ENCODE peak calls at places on chromosomes 12 and 14, in seven cellular contexts. One of them, this sample, is unnamed.

GRCh38 chr12:130983328-130984017 is 29.8 kb downstream of the ADGRD1 start:
- DNase-seq in activated CD4-positive, alpha-beta T cell treated with anti-CD3 and anti-CD28 coated beads, Interleukin-2, amount 50 U/mL, for 1 hour: no peak
- DNase-seq in NCI-H187 treated with DMSO at 0.1 percent for 48 hours: no peak
- DNase-seq in Right ventricle myocardium superior: no peak
- DNase-seq in hypothalamus: no peak
- DNase-seq in stimulated activated CD8-positive, alpha-beta memory T cell treated with anti-CD3 and anti-CD28 coated beads, Interleukin-7, amount 100 ng/mL, for 4 hours: no peak
- DNase-seq in posterior vena cava: no peak
- DNase-seq in this sample: no peak

GRCh38 chr12:2113501-2113912 is 60.7 kb downstream of the CACNA1C start:
- DNase-seq in activated CD4-positive, alpha-beta T cell treated with anti-CD3 and anti-CD28 coated beads, Interleukin-2, amount 50 U/mL, for 1 hour: no peak
- DNase-seq in NCI-H187 treated with DMSO at 0.1 percent for 48 hours: no peak
- DNase-seq in Right ventricle myocardium superior: peak
- DNase-seq in hypothalamus: no peak
- DNase-seq in stimulated activated CD8-positive, alpha-beta memory T cell treated with anti-CD3 and anti-CD28 coated beads, Interleukin-7, amount 100 ng/mL, for 4 hours: no peak
- DNase-seq in posterior vena cava: peak
- DNase-seq in this sample: no peak

GRCh38 chr14:71482701-71483100 is 449.5 kb upstream of the RGS6 start:
- DNase-seq in activated CD4-positive, alpha-beta T cell treated with anti-CD3 and anti-CD28 coated beads, Interleukin-2, amount 50 U/mL, for 1 hour: no peak
- DNase-seq in NCI-H187 treated with DMSO at 0.1 percent for 48 hours: no peak
- DNase-seq in Right ventricle myocardium superior: no peak
- DNase-seq in hypothalamus: no peak
- DNase-seq in stimulated activated CD8-positive, alpha-beta memory T cell treated with anti-CD3 and anti-CD28 coated beads, Interleukin-7, amount 100 ng/mL, for 4 hours: no peak
- DNase-seq in posterior vena cava: no peak
- DNase-seq in this sample: no peak

GRCh38 chr12:128567730-128568129 is 256.0 kb downstream of the SLC15A4 start:
- DNase-seq in activated CD4-positive, alpha-beta T cell treated with anti-CD3 and anti-CD28 coated beads, Interleukin-2, amount 50 U/mL, for 1 hour: no peak
- DNase-seq in NCI-H187 treated with DMSO at 0.1 percent for 48 hours: no peak
- DNase-seq in Right ventricle myocardium superior: no peak
- DNase-seq in hypothalamus: no peak
- DNase-seq in stimulated activated CD8-positive, alpha-beta memory T cell treated with anti-CD3 and anti-CD28 coated beads, Interleukin-7, amount 100 ng/mL, for 4 hours: no peak
- DNase-seq in posterior vena cava: no peak
- DNase-seq in this sample: no peak

GRCh38 chr14:37623552-37623951 is 28.1 kb downstream of the TTC6 start:
- DNase-seq in activated CD4-positive, alpha-beta T cell treated with anti-CD3 and anti-CD28 coated beads, Interleukin-2, amount 50 U/mL, for 1 hour: no peak
- DNase-seq in NCI-H187 treated with DMSO at 0.1 percent for 48 hours: no peak
- DNase-seq in Right ventricle myocardium superior: no peak
- DNase-seq in hypothalamus: no peak
- DNase-seq in stimulated activated CD8-positive, alpha-beta memory T cell treated with anti-CD3 and anti-CD28 coated beads, Interleukin-7, amount 100 ng/mL, for 4 hours: no peak
- DNase-seq in posterior vena cava: no peak
- DNase-seq in this sample: peak

GRCh38 chr14:59067135-59067894 is 121.2 kb upstream of the DAAM1 start:
- DNase-seq in activated CD4-positive, alpha-beta T cell treated with anti-CD3 and anti-CD28 coated beads, Interleukin-2, amount 50 U/mL, for 1 hour: no peak
- DNase-seq in NCI-H187 treated with DMSO at 0.1 percent for 48 hours: no peak
- DNase-seq in Right ventricle myocardium superior: no peak
- DNase-seq in hypothalamus: no peak
- DNase-seq in stimulated activated CD8-positive, alpha-beta memory T cell treated with anti-CD3 and anti-CD28 coated beads, Interleukin-7, amount 100 ng/mL, for 4 hours: no peak
- DNase-seq in posterior vena cava: no peak
- DNase-seq in this sample: no peak

GRCh38 chr12:104671407-104672095 is 214.8 kb downstream of the CHST11 start:
- DNase-seq in activated CD4-positive, alpha-beta T cell treated with anti-CD3 and anti-CD28 coated beads, Interleukin-2, amount 50 U/mL, for 1 hour: peak
- DNase-seq in NCI-H187 treated with DMSO at 0.1 percent for 48 hours: no peak
- DNase-seq in Right ventricle myocardium superior: peak
- DNase-seq in hypothalamus: peak
- DNase-seq in stimulated activated CD8-positive, alpha-beta memory T cell treated with anti-CD3 and anti-CD28 coated beads, Interleukin-7, amount 100 ng/mL, for 4 hours: peak
- DNase-seq in posterior vena cava: peak
- DNase-seq in this sample: peak

GRCh38 chr14:44961151-44961729 is 507 bp downstream of the KLHL28 start:
- DNase-seq in activated CD4-positive, alpha-beta T cell treated with anti-CD3 and anti-CD28 coated beads, Interleukin-2, amount 50 U/mL, for 1 hour: peak
- DNase-seq in NCI-H187 treated with DMSO at 0.1 percent for 48 hours: no peak
- DNase-seq in Right ventricle myocardium superior: peak
- DNase-seq in hypothalamus: peak
- DNase-seq in stimulated activated CD8-positive, alpha-beta memory T cell treated with anti-CD3 and anti-CD28 coated beads, Interleukin-7, amount 100 ng/mL, for 4 hours: peak
- DNase-seq in posterior vena cava: peak
- DNase-seq in this sample: peak

GRCh38 chr14:24267516-24267915 is 3.9 kb downstream of the RABGGTA start:
- DNase-seq in activated CD4-positive, alpha-beta T cell treated with anti-CD3 and anti-CD28 coated beads, Interleukin-2, amount 50 U/mL, for 1 hour: no peak
- DNase-seq in NCI-H187 treated with DMSO at 0.1 percent for 48 hours: no peak
- DNase-seq in Right ventricle myocardium superior: no peak
- DNase-seq in hypothalamus: no peak
- DNase-seq in stimulated activated CD8-positive, alpha-beta memory T cell treated with anti-CD3 and anti-CD28 coated beads, Interleukin-7, amount 100 ng/mL, for 4 hours: no peak
- DNase-seq in posterior vena cava: no peak
- DNase-seq in this sample: no peak

GRCh38 chr12:549476-550082 is 89.8 kb downstream of the B4GALNT3 start:
- DNase-seq in activated CD4-positive, alpha-beta T cell treated with anti-CD3 and anti-CD28 coated beads, Interleukin-2, amount 50 U/mL, for 1 hour: no peak
- DNase-seq in NCI-H187 treated with DMSO at 0.1 percent for 48 hours: no peak
- DNase-seq in Right ventricle myocardium superior: peak
- DNase-seq in hypothalamus: no peak
- DNase-seq in stimulated activated CD8-positive, alpha-beta memory T cell treated with anti-CD3 and anti-CD28 coated beads, Interleukin-7, amount 100 ng/mL, for 4 hours: no peak
- DNase-seq in posterior vena cava: no peak
- DNase-seq in this sample: no peak

GRCh38 chr12:107122452-107122958 is 29.2 kb upstream of the CRY1 start:
- DNase-seq in activated CD4-positive, alpha-beta T cell treated with anti-CD3 and anti-CD28 coated beads, Interleukin-2, amount 50 U/mL, for 1 hour: no peak
- DNase-seq in NCI-H187 treated with DMSO at 0.1 percent for 48 hours: no peak
- DNase-seq in Right ventricle myocardium superior: no peak
- DNase-seq in hypothalamus: no peak
- DNase-seq in stimulated activated CD8-positive, alpha-beta memory T cell treated with anti-CD3 and anti-CD28 coated beads, Interleukin-7, amount 100 ng/mL, for 4 hours: no peak
- DNase-seq in posterior vena cava: no peak
- DNase-seq in this sample: no peak

GRCh38 chr12:86158956-86159355 is 97.2 kb downstream of the MGAT4C start:
- DNase-seq in activated CD4-positive, alpha-beta T cell treated with anti-CD3 and anti-CD28 coated beads, Interleukin-2, amount 50 U/mL, for 1 hour: no peak
- DNase-seq in NCI-H187 treated with DMSO at 0.1 percent for 48 hours: no peak
- DNase-seq in Right ventricle myocardium superior: no peak
- DNase-seq in hypothalamus: no peak
- DNase-seq in stimulated activated CD8-positive, alpha-beta memory T cell treated with anti-CD3 and anti-CD28 coated beads, Interleukin-7, amount 100 ng/mL, for 4 hours: no peak
- DNase-seq in posterior vena cava: no peak
- DNase-seq in this sample: no peak

GRCh38 chr14:100078997-100079561 is 13.9 kb downstream of the EVL start:
- DNase-seq in activated CD4-positive, alpha-beta T cell treated with anti-CD3 and anti-CD28 coated beads, Interleukin-2, amount 50 U/mL, for 1 hour: peak
- DNase-seq in NCI-H187 treated with DMSO at 0.1 percent for 48 hours: no peak
- DNase-seq in Right ventricle myocardium superior: no peak
- DNase-seq in hypothalamus: no peak
- DNase-seq in stimulated activated CD8-positive, alpha-beta memory T cell treated with anti-CD3 and anti-CD28 coated beads, Interleukin-7, amount 100 ng/mL, for 4 hours: peak
- DNase-seq in posterior vena cava: no peak
- DNase-seq in this sample: peak

GRCh38 chr12:132593938-132594358 is 16.4 kb downstream of the LRCOL1 start:
- DNase-seq in activated CD4-positive, alpha-beta T cell treated with anti-CD3 and anti-CD28 coated beads, Interleukin-2, amount 50 U/mL, for 1 hour: no peak
- DNase-seq in NCI-H187 treated with DMSO at 0.1 percent for 48 hours: peak
- DNase-seq in Right ventricle myocardium superior: peak
- DNase-seq in hypothalamus: peak
- DNase-seq in stimulated activated CD8-positive, alpha-beta memory T cell treated with anti-CD3 and anti-CD28 coated beads, Interleukin-7, amount 100 ng/mL, for 4 hours: no peak
- DNase-seq in posterior vena cava: peak
- DNase-seq in this sample: peak

GRCh38 chr14:23364164-23364571 is 804 bp downstream of the EFS start:
- DNase-seq in activated CD4-positive, alpha-beta T cell treated with anti-CD3 and anti-CD28 coated beads, Interleukin-2, amount 50 U/mL, for 1 hour: no peak
- DNase-seq in NCI-H187 treated with DMSO at 0.1 percent for 48 hours: no peak
- DNase-seq in Right ventricle myocardium superior: peak
- DNase-seq in hypothalamus: peak
- DNase-seq in stimulated activated CD8-positive, alpha-beta memory T cell treated with anti-CD3 and anti-CD28 coated beads, Interleukin-7, amount 100 ng/mL, for 4 hours: no peak
- DNase-seq in posterior vena cava: no peak
- DNase-seq in this sample: no peak

GRCh38 chr12:113244015-113244983 is 23.0 kb downstream of the TPCN1 start:
- DNase-seq in activated CD4-positive, alpha-beta T cell treated with anti-CD3 and anti-CD28 coated beads, Interleukin-2, amount 50 U/mL, for 1 hour: no peak
- DNase-seq in NCI-H187 treated with DMSO at 0.1 percent for 48 hours: no peak
- DNase-seq in Right ventricle myocardium superior: peak
- DNase-seq in hypothalamus: peak
- DNase-seq in stimulated activated CD8-positive, alpha-beta memory T cell treated with anti-CD3 and anti-CD28 coated beads, Interleukin-7, amount 100 ng/mL, for 4 hours: no peak
- DNase-seq in posterior vena cava: peak
- DNase-seq in this sample: peak

GRCh38 chr14:56723418-56723817 is 86.9 kb downstream of the OTX2 start:
- DNase-seq in activated CD4-positive, alpha-beta T cell treated with anti-CD3 and anti-CD28 coated beads, Interleukin-2, amount 50 U/mL, for 1 hour: no peak
- DNase-seq in NCI-H187 treated with DMSO at 0.1 percent for 48 hours: no peak
- DNase-seq in Right ventricle myocardium superior: no peak
- DNase-seq in hypothalamus: no peak
- DNase-seq in stimulated activated CD8-positive, alpha-beta memory T cell treated with anti-CD3 and anti-CD28 coated beads, Interleukin-7, amount 100 ng/mL, for 4 hours: no peak
- DNase-seq in posterior vena cava: no peak
- DNase-seq in this sample: no peak

GRCh38 chr12:95318071-95318545 is 100.5 kb downstream of the VEZT start:
- DNase-seq in activated CD4-positive, alpha-beta T cell treated with anti-CD3 and anti-CD28 coated beads, Interleukin-2, amount 50 U/mL, for 1 hour: no peak
- DNase-seq in NCI-H187 treated with DMSO at 0.1 percent for 48 hours: no peak
- DNase-seq in Right ventricle myocardium superior: no peak
- DNase-seq in hypothalamus: no peak
- DNase-seq in stimulated activated CD8-positive, alpha-beta memory T cell treated with anti-CD3 and anti-CD28 coated beads, Interleukin-7, amount 100 ng/mL, for 4 hours: no peak
- DNase-seq in posterior vena cava: no peak
- DNase-seq in this sample: peak

GRCh38 chr14:104154246-104154645 is 15.9 kb downstream of the KIF26A start:
- DNase-seq in activated CD4-positive, alpha-beta T cell treated with anti-CD3 and anti-CD28 coated beads, Interleukin-2, amount 50 U/mL, for 1 hour: no peak
- DNase-seq in NCI-H187 treated with DMSO at 0.1 percent for 48 hours: no peak
- DNase-seq in Right ventricle myocardium superior: no peak
- DNase-seq in hypothalamus: no peak
- DNase-seq in stimulated activated CD8-positive, alpha-beta memory T cell treated with anti-CD3 and anti-CD28 coated beads, Interleukin-7, amount 100 ng/mL, for 4 hours: no peak
- DNase-seq in posterior vena cava: no peak
- DNase-seq in this sample: no peak

GRCh38 chr12:111881712-111882111 is 39.7 kb downstream of the MAPKAPK5 start:
- DNase-seq in activated CD4-positive, alpha-beta T cell treated with anti-CD3 and anti-CD28 coated beads, Interleukin-2, amount 50 U/mL, for 1 hour: no peak
- DNase-seq in NCI-H187 treated with DMSO at 0.1 percent for 48 hours: no peak
- DNase-seq in Right ventricle myocardium superior: no peak
- DNase-seq in hypothalamus: no peak
- DNase-seq in stimulated activated CD8-positive, alpha-beta memory T cell treated with anti-CD3 and anti-CD28 coated beads, Interleukin-7, amount 100 ng/mL, for 4 hours: no peak
- DNase-seq in posterior vena cava: no peak
- DNase-seq in this sample: no peak

GRCh38 chr14:81414123-81414522 is 14.0 kb upstream of the STON2 start:
- DNase-seq in activated CD4-positive, alpha-beta T cell treated with anti-CD3 and anti-CD28 coated beads, Interleukin-2, amount 50 U/mL, for 1 hour: no peak
- DNase-seq in NCI-H187 treated with DMSO at 0.1 percent for 48 hours: no peak
- DNase-seq in Right ventricle myocardium superior: no peak
- DNase-seq in hypothalamus: no peak
- DNase-seq in stimulated activated CD8-positive, alpha-beta memory T cell treated with anti-CD3 and anti-CD28 coated beads, Interleukin-7, amount 100 ng/mL, for 4 hours: no peak
- DNase-seq in posterior vena cava: no peak
- DNase-seq in this sample: no peak

GRCh38 chr12:57276935-57277563 is 26.1 kb upstream of the STAC3 start:
- DNase-seq in activated CD4-positive, alpha-beta T cell treated with anti-CD3 and anti-CD28 coated beads, Interleukin-2, amount 50 U/mL, for 1 hour: no peak
- DNase-seq in NCI-H187 treated with DMSO at 0.1 percent for 48 hours: no peak
- DNase-seq in Right ventricle myocardium superior: no peak
- DNase-seq in hypothalamus: no peak
- DNase-seq in stimulated activated CD8-positive, alpha-beta memory T cell treated with anti-CD3 and anti-CD28 coated beads, Interleukin-7, amount 100 ng/mL, for 4 hours: no peak
- DNase-seq in posterior vena cava: no peak
- DNase-seq in this sample: peak

GRCh38 chr14:95234426-95234825 is 77.1 kb upstream of the DICER1 start:
- DNase-seq in activated CD4-positive, alpha-beta T cell treated with anti-CD3 and anti-CD28 coated beads, Interleukin-2, amount 50 U/mL, for 1 hour: no peak
- DNase-seq in NCI-H187 treated with DMSO at 0.1 percent for 48 hours: no peak
- DNase-seq in Right ventricle myocardium superior: no peak
- DNase-seq in hypothalamus: no peak
- DNase-seq in stimulated activated CD8-positive, alpha-beta memory T cell treated with anti-CD3 and anti-CD28 coated beads, Interleukin-7, amount 100 ng/mL, for 4 hours: no peak
- DNase-seq in posterior vena cava: no peak
- DNase-seq in this sample: no peak

GRCh38 chr12:5921027-5921909 is 23.8 kb downstream of the ANO2 start:
- DNase-seq in activated CD4-positive, alpha-beta T cell treated with anti-CD3 and anti-CD28 coated beads, Interleukin-2, amount 50 U/mL, for 1 hour: no peak
- DNase-seq in NCI-H187 treated with DMSO at 0.1 percent for 48 hours: no peak
- DNase-seq in Right ventricle myocardium superior: no peak
- DNase-seq in hypothalamus: no peak
- DNase-seq in stimulated activated CD8-positive, alpha-beta memory T cell treated with anti-CD3 and anti-CD28 coated beads, Interleukin-7, amount 100 ng/mL, for 4 hours: no peak
- DNase-seq in posterior vena cava: no peak
- DNase-seq in this sample: no peak

GRCh38 chr14:68678471-68678870 is 114.4 kb downstream of the ZFP36L1 start:
- DNase-seq in activated CD4-positive, alpha-beta T cell treated with anti-CD3 and anti-CD28 coated beads, Interleukin-2, amount 50 U/mL, for 1 hour: no peak
- DNase-seq in NCI-H187 treated with DMSO at 0.1 percent for 48 hours: no peak
- DNase-seq in Right ventricle myocardium superior: no peak
- DNase-seq in hypothalamus: no peak
- DNase-seq in stimulated activated CD8-positive, alpha-beta memory T cell treated with anti-CD3 and anti-CD28 coated beads, Interleukin-7, amount 100 ng/mL, for 4 hours: no peak
- DNase-seq in posterior vena cava: no peak
- DNase-seq in this sample: no peak

GRCh38 chr12:31759621-31760459 is 31.0 kb upstream of the AMN1 start:
- DNase-seq in activated CD4-positive, alpha-beta T cell treated with anti-CD3 and anti-CD28 coated beads, Interleukin-2, amount 50 U/mL, for 1 hour: no peak
- DNase-seq in NCI-H187 treated with DMSO at 0.1 percent for 48 hours: no peak
- DNase-seq in Right ventricle myocardium superior: no peak
- DNase-seq in hypothalamus: no peak
- DNase-seq in stimulated activated CD8-positive, alpha-beta memory T cell treated with anti-CD3 and anti-CD28 coated beads, Interleukin-7, amount 100 ng/mL, for 4 hours: no peak
- DNase-seq in posterior vena cava: no peak
- DNase-seq in this sample: no peak

GRCh38 chr12:34363050-34363673 is 340.9 kb downstream of the ALG10 start:
- DNase-seq in activated CD4-positive, alpha-beta T cell treated with anti-CD3 and anti-CD28 coated beads, Interleukin-2, amount 50 U/mL, for 1 hour: no peak
- DNase-seq in NCI-H187 treated with DMSO at 0.1 percent for 48 hours: no peak
- DNase-seq in Right ventricle myocardium superior: no peak
- DNase-seq in hypothalamus: no peak
- DNase-seq in stimulated activated CD8-positive, alpha-beta memory T cell treated with anti-CD3 and anti-CD28 coated beads, Interleukin-7, amount 100 ng/mL, for 4 hours: no peak
- DNase-seq in posterior vena cava: no peak
- DNase-seq in this sample: peak

GRCh38 chr12:72264548-72265175 is 7.5 kb upstream of the TRHDE start:
- DNase-seq in activated CD4-positive, alpha-beta T cell treated with anti-CD3 and anti-CD28 coated beads, Interleukin-2, amount 50 U/mL, for 1 hour: no peak
- DNase-seq in NCI-H187 treated with DMSO at 0.1 percent for 48 hours: no peak
- DNase-seq in Right ventricle myocardium superior: no peak
- DNase-seq in hypothalamus: no peak
- DNase-seq in stimulated activated CD8-positive, alpha-beta memory T cell treated with anti-CD3 and anti-CD28 coated beads, Interleukin-7, amount 100 ng/mL, for 4 hours: no peak
- DNase-seq in posterior vena cava: no peak
- DNase-seq in this sample: peak

GRCh38 chr14:88904864-88905263 is 80.4 kb downstream of the TTC8 start:
- DNase-seq in activated CD4-positive, alpha-beta T cell treated with anti-CD3 and anti-CD28 coated beads, Interleukin-2, amount 50 U/mL, for 1 hour: no peak
- DNase-seq in NCI-H187 treated with DMSO at 0.1 percent for 48 hours: no peak
- DNase-seq in Right ventricle myocardium superior: no peak
- DNase-seq in hypothalamus: no peak
- DNase-seq in stimulated activated CD8-positive, alpha-beta memory T cell treated with anti-CD3 and anti-CD28 coated beads, Interleukin-7, amount 100 ng/mL, for 4 hours: no peak
- DNase-seq in posterior vena cava: no peak
- DNase-seq in this sample: no peak

GRCh38 chr14:105391541-105391940 is 6.8 kb upstream of the TEX22 start:
- DNase-seq in activated CD4-positive, alpha-beta T cell treated with anti-CD3 and anti-CD28 coated beads, Interleukin-2, amount 50 U/mL, for 1 hour: no peak
- DNase-seq in NCI-H187 treated with DMSO at 0.1 percent for 48 hours: no peak
- DNase-seq in Right ventricle myocardium superior: peak
- DNase-seq in hypothalamus: no peak
- DNase-seq in stimulated activated CD8-positive, alpha-beta memory T cell treated with anti-CD3 and anti-CD28 coated beads, Interleukin-7, amount 100 ng/mL, for 4 hours: no peak
- DNase-seq in posterior vena cava: no peak
- DNase-seq in this sample: no peak